ENCODE peak calls at places on chromosomes 6 and 20, in seven cellular contexts. One of them, this sample, is unnamed.

GRCh38 chr6:157520986-157521664 is 140.1 kb downstream of the ZDHHC14 start:
- DNase-seq in IMR-90: no peak
- DNase-seq in body of pancreas: no peak
- DNase-seq in adrenal gland: peak
- DNase-seq in heart left ventricle: no peak
- DNase-seq in esophagus squamous epithelium: no peak
- DNase-seq in spleen: no peak
- DNase-seq in this sample: no peak

GRCh38 chr6:126820617-126821016 is 297.9 kb upstream of the RSPO3 start:
- DNase-seq in IMR-90: no peak
- DNase-seq in body of pancreas: no peak
- DNase-seq in adrenal gland: no peak
- DNase-seq in heart left ventricle: no peak
- DNase-seq in esophagus squamous epithelium: no peak
- DNase-seq in spleen: no peak
- DNase-seq in this sample: no peak

GRCh38 chr20:57457243-57457761 is 66.1 kb downstream of the RBM38 start:
- DNase-seq in IMR-90: no peak
- DNase-seq in body of pancreas: no peak
- DNase-seq in adrenal gland: no peak
- DNase-seq in heart left ventricle: no peak
- DNase-seq in esophagus squamous epithelium: no peak
- DNase-seq in spleen: no peak
- DNase-seq in this sample: no peak

GRCh38 chr6:25370175-25371036 is 91.2 kb downstream of the CARMIL1 start:
- DNase-seq in IMR-90: no peak
- DNase-seq in body of pancreas: no peak
- DNase-seq in adrenal gland: no peak
- DNase-seq in heart left ventricle: no peak
- DNase-seq in esophagus squamous epithelium: no peak
- DNase-seq in spleen: no peak
- DNase-seq in this sample: no peak

GRCh38 chr20:34254979-34255378 is 13.8 kb downstream of the ASIP start:
- DNase-seq in IMR-90: no peak
- DNase-seq in body of pancreas: no peak
- DNase-seq in adrenal gland: no peak
- DNase-seq in heart left ventricle: no peak
- DNase-seq in esophagus squamous epithelium: no peak
- DNase-seq in spleen: no peak
- DNase-seq in this sample: no peak

GRCh38 chr6:4316867-4317400 is 181.6 kb upstream of the ECI2 start:
- DNase-seq in IMR-90: peak
- DNase-seq in body of pancreas: peak
- DNase-seq in adrenal gland: peak
- DNase-seq in heart left ventricle: no peak
- DNase-seq in esophagus squamous epithelium: no peak
- DNase-seq in spleen: no peak
- DNase-seq in this sample: peak

GRCh38 chr6:6351626-6352025 is 31.2 kb upstream of the F13A1 start:
- DNase-seq in IMR-90: no peak
- DNase-seq in body of pancreas: no peak
- DNase-seq in adrenal gland: no peak
- DNase-seq in heart left ventricle: no peak
- DNase-seq in esophagus squamous epithelium: no peak
- DNase-seq in spleen: no peak
- DNase-seq in this sample: no peak

GRCh38 chr20:54793270-54793992 is 318.0 kb downstream of the DOK5 start:
- DNase-seq in IMR-90: no peak
- DNase-seq in body of pancreas: no peak
- DNase-seq in adrenal gland: no peak
- DNase-seq in heart left ventricle: no peak
- DNase-seq in esophagus squamous epithelium: no peak
- DNase-seq in spleen: no peak
- DNase-seq in this sample: peak

GRCh38 chr20:61589055-61589385 is 337.0 kb downstream of the CDH4 start:
- DNase-seq in IMR-90: peak
- DNase-seq in body of pancreas: no peak
- DNase-seq in adrenal gland: no peak
- DNase-seq in heart left ventricle: no peak
- DNase-seq in esophagus squamous epithelium: no peak
- DNase-seq in spleen: no peak
- DNase-seq in this sample: no peak

GRCh38 chr6:31776961-31777666 is at the start of gene VWA7:
- DNase-seq in IMR-90: peak
- DNase-seq in body of pancreas: peak
- DNase-seq in adrenal gland: peak
- DNase-seq in heart left ventricle: peak
- DNase-seq in esophagus squamous epithelium: no peak
- DNase-seq in spleen: peak
- DNase-seq in this sample: no peak

GRCh38 chr6:138926579-138926978 is 61.5 kb downstream of the REPS1 start:
- DNase-seq in IMR-90: no peak
- DNase-seq in body of pancreas: no peak
- DNase-seq in adrenal gland: no peak
- DNase-seq in heart left ventricle: no peak
- DNase-seq in esophagus squamous epithelium: no peak
- DNase-seq in spleen: no peak
- DNase-seq in this sample: no peak

GRCh38 chr6:140101367-140101766 is 726.9 kb upstream of the CITED2 start:
- DNase-seq in IMR-90: peak
- DNase-seq in body of pancreas: no peak
- DNase-seq in adrenal gland: no peak
- DNase-seq in heart left ventricle: no peak
- DNase-seq in esophagus squamous epithelium: no peak
- DNase-seq in spleen: no peak
- DNase-seq in this sample: no peak

GRCh38 chr6:100105919-100106318 is 111.9 kb upstream of the MCHR2 start:
- DNase-seq in IMR-90: no peak
- DNase-seq in body of pancreas: no peak
- DNase-seq in adrenal gland: no peak
- DNase-seq in heart left ventricle: no peak
- DNase-seq in esophagus squamous epithelium: no peak
- DNase-seq in spleen: no peak
- DNase-seq in this sample: no peak

GRCh38 chr20:3616250-3616649 is 46.9 kb downstream of the GFRA4 start:
- DNase-seq in IMR-90: peak
- DNase-seq in body of pancreas: peak
- DNase-seq in adrenal gland: peak
- DNase-seq in heart left ventricle: no peak
- DNase-seq in esophagus squamous epithelium: no peak
- DNase-seq in spleen: no peak
- DNase-seq in this sample: no peak

GRCh38 chr6:163745566-163746400 is 331.3 kb downstream of the QKI start:
- DNase-seq in IMR-90: peak
- DNase-seq in body of pancreas: peak
- DNase-seq in adrenal gland: no peak
- DNase-seq in heart left ventricle: no peak
- DNase-seq in esophagus squamous epithelium: no peak
- DNase-seq in spleen: no peak
- DNase-seq in this sample: peak

GRCh38 chr6:139402935-139403386 is 28.5 kb upstream of the CITED2 start:
- DNase-seq in IMR-90: peak
- DNase-seq in body of pancreas: no peak
- DNase-seq in adrenal gland: peak
- DNase-seq in heart left ventricle: no peak
- DNase-seq in esophagus squamous epithelium: no peak
- DNase-seq in spleen: no peak
- DNase-seq in this sample: no peak

GRCh38 chr20:4740774-4741431 is 19.2 kb downstream of the PRND start:
- DNase-seq in IMR-90: peak
- DNase-seq in body of pancreas: peak
- DNase-seq in adrenal gland: peak
- DNase-seq in heart left ventricle: no peak
- DNase-seq in esophagus squamous epithelium: no peak
- DNase-seq in spleen: no peak
- DNase-seq in this sample: peak

GRCh38 chr6:64104051-64104450 is 468.4 kb downstream of the PHF3 start:
- DNase-seq in IMR-90: peak
- DNase-seq in body of pancreas: no peak
- DNase-seq in adrenal gland: no peak
- DNase-seq in heart left ventricle: no peak
- DNase-seq in esophagus squamous epithelium: no peak
- DNase-seq in spleen: no peak
- DNase-seq in this sample: no peak

GRCh38 chr20:24691901-24692351 is 222.5 kb downstream of the SYNDIG1 start:
- DNase-seq in IMR-90: no peak
- DNase-seq in body of pancreas: no peak
- DNase-seq in adrenal gland: no peak
- DNase-seq in heart left ventricle: peak
- DNase-seq in esophagus squamous epithelium: no peak
- DNase-seq in spleen: peak
- DNase-seq in this sample: no peak

GRCh38 chr6:1917628-1918371 is 308.1 kb downstream of the FOXC1 start:
- DNase-seq in IMR-90: peak
- DNase-seq in body of pancreas: peak
- DNase-seq in adrenal gland: peak
- DNase-seq in heart left ventricle: no peak
- DNase-seq in esophagus squamous epithelium: no peak
- DNase-seq in spleen: no peak
- DNase-seq in this sample: no peak

GRCh38 chr6:45681860-45682488 is 304.2 kb upstream of the SUPT3H start:
- DNase-seq in IMR-90: no peak
- DNase-seq in body of pancreas: no peak
- DNase-seq in adrenal gland: peak
- DNase-seq in heart left ventricle: no peak
- DNase-seq in esophagus squamous epithelium: peak
- DNase-seq in spleen: no peak
- DNase-seq in this sample: no peak

GRCh38 chr20:4216142-4216735 is 200.9 kb upstream of the RNF24 start:
- DNase-seq in IMR-90: peak
- DNase-seq in body of pancreas: no peak
- DNase-seq in adrenal gland: no peak
- DNase-seq in heart left ventricle: no peak
- DNase-seq in esophagus squamous epithelium: no peak
- DNase-seq in spleen: peak
- DNase-seq in this sample: no peak

GRCh38 chr6:46684771-46685170 is 2.9 kb upstream of the TDRD6 start:
- DNase-seq in IMR-90: peak
- DNase-seq in body of pancreas: no peak
- DNase-seq in adrenal gland: no peak
- DNase-seq in heart left ventricle: no peak
- DNase-seq in esophagus squamous epithelium: no peak
- DNase-seq in spleen: no peak
- DNase-seq in this sample: no peak

GRCh38 chr6:71248306-71248705 is 40.3 kb upstream of the OGFRL1 start:
- DNase-seq in IMR-90: peak
- DNase-seq in body of pancreas: no peak
- DNase-seq in adrenal gland: peak
- DNase-seq in heart left ventricle: no peak
- DNase-seq in esophagus squamous epithelium: no peak
- DNase-seq in spleen: no peak
- DNase-seq in this sample: no peak

GRCh38 chr6:42313941-42314570 is 96.4 kb upstream of the MRPS10 start:
- DNase-seq in IMR-90: peak
- DNase-seq in body of pancreas: no peak
- DNase-seq in adrenal gland: no peak
- DNase-seq in heart left ventricle: no peak
- DNase-seq in esophagus squamous epithelium: no peak
- DNase-seq in spleen: no peak
- DNase-seq in this sample: no peak
- TF ChIP-seq POLR2A in IMR-90: no peak
- TF ChIP-seq POLR2A in body of pancreas: no peak
- TF ChIP-seq POLR2A in adrenal gland: no peak
- TF ChIP-seq POLR2A in heart left ventricle: no peak
- TF ChIP-seq POLR2A in esophagus squamous epithelium: no peak
- TF ChIP-seq POLR2A in spleen: no peak
- TF ChIP-seq POLR2A in this sample: no peak

GRCh38 chr6:36335465-36336209 is 1.1 kb downstream of the BNIP5 start:
- DNase-seq in IMR-90: no peak
- DNase-seq in body of pancreas: no peak
- DNase-seq in adrenal gland: no peak
- DNase-seq in heart left ventricle: no peak
- DNase-seq in esophagus squamous epithelium: no peak
- DNase-seq in spleen: no peak
- DNase-seq in this sample: no peak
- TF ChIP-seq POLR2A in IMR-90: no peak
- TF ChIP-seq POLR2A in body of pancreas: no peak
- TF ChIP-seq POLR2A in adrenal gland: no peak
- TF ChIP-seq POLR2A in heart left ventricle: no peak
- TF ChIP-seq POLR2A in esophagus squamous epithelium: no peak
- TF ChIP-seq POLR2A in spleen: no peak
- TF ChIP-seq POLR2A in this sample: no peak

DNA sequence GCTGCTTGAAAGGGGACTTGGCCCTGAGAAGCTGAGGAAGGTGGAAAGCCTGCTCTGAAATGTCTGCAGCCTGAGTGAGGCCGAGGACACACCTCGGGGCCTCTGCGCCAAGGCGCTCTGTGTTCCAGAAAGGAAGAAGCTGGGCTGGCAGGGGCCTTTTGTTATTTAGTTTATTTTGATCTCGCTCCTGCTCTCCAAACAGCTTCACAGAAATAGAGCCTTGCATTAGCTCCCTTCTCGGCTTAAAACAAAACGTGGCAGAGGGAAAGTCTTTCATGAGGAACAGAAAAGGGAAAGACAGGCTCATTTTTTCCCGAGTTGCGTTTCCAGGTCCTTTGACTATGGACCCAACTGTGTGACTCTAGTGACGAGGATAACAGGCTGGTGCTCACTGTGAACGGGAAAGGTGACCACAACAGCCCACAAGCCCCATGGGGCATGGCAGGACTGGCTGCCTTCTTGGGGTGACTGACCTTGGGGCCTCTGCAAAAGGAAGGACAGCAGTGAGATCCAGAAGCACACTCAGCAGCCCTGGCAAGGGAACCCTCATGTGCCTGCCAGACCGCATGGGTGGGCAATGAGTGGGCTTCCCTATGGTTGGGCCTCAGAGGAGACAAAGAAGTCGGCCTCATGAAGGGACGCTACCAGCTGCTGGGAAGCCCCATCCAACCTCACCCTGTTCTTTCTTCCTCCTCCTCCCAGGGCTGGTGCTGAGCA is 18.7 kb downstream of the LEMD2 start:
- DNase-seq in IMR-90: no peak
- DNase-seq in body of pancreas: no peak
- DNase-seq in adrenal gland: no peak
- DNase-seq in heart left ventricle: peak
- DNase-seq in esophagus squamous epithelium: no peak
- DNase-seq in spleen: no peak
- DNase-seq in this sample: no peak
- TF ChIP-seq POLR2A in IMR-90: no peak
- TF ChIP-seq POLR2A in body of pancreas: no peak
- TF ChIP-seq POLR2A in adrenal gland: no peak
- TF ChIP-seq POLR2A in heart left ventricle: no peak
- TF ChIP-seq POLR2A in esophagus squamous epithelium: no peak
- TF ChIP-seq POLR2A in spleen: no peak
- TF ChIP-seq POLR2A in this sample: no peak

DNA sequence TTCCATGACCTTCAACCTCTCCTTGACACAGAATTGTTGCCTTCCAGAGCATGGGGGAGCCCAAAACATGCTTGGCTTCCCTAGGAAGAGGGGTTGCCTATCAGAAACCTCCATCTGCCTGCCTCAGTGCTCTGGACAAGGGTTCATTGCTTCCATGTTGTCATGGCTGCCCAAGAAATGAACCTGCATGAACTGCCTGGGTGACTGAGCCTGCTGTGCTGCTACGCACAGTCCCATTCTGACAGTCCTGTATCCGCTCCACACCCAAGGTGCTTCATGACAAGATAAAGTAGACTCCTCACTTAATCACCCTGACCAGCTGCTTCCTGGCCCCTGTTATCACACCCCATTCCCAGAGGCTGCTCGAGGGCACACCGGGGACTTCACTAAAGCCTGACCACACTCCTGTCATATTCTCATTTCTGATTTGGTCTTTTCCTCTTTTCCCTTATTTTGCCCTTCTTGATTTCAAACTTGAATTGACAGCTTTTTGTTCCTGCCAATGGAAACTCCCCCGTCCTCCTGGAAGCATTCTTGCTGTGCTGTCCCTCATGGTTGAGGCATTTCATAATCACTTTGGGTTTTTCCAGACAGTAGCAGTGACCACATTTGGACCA is 31.9 kb downstream of the GMPR start:
- DNase-seq in IMR-90: no peak
- DNase-seq in body of pancreas: no peak
- DNase-seq in adrenal gland: no peak
- DNase-seq in heart left ventricle: no peak
- DNase-seq in esophagus squamous epithelium: no peak
- DNase-seq in spleen: no peak
- DNase-seq in this sample: no peak
- TF ChIP-seq POLR2A in IMR-90: no peak
- TF ChIP-seq POLR2A in body of pancreas: no peak
- TF ChIP-seq POLR2A in adrenal gland: no peak
- TF ChIP-seq POLR2A in heart left ventricle: no peak
- TF ChIP-seq POLR2A in esophagus squamous epithelium: no peak
- TF ChIP-seq POLR2A in spleen: no peak
- TF ChIP-seq POLR2A in this sample: no peak

This sample was measured in tibial nerve.